ENCODE peak calls at places on chromosome 7, in five cellular contexts. H, A, D, I and N are unnamed samples.

GRCh38 chr7:157389951-157390730 is 53.3 kb downstream of the DNAJB6 start:
- DNase-seq in H (no peak), A (no peak), D (no peak), I (no peak), N (peak; percentile 83)

GRCh38 chr7:92836489-92837213 is at the start of gene CDK6:
- DNase-seq in H (peak; percentile 53), A (peak; percentile 80), D (no peak), I (peak; percentile 69), N (peak; percentile 93)

GRCh38 chr7:125930848-125931247 is 1001.2 kb upstream of the POT1 start:
- DNase-seq in H (no peak), A (no peak), D (no peak), I (no peak), N (no peak)

GRCh38 chr7:121328508-121329459 is at the start of gene WNT16:
- DNase-seq in H (no peak), A (peak; percentile 73), D (no peak), I (no peak), N (peak; percentile 26)

GRCh38 chr7:95357623-95358022 is 33.3 kb upstream of the PON1 start:
- DNase-seq in H (no peak), A (no peak), D (no peak), I (no peak), N (no peak)

GRCh38 chr7:92835851-92836488 is 403 bp downstream of the CDK6 start:
- DNase-seq in H (peak; percentile 22), A (peak; percentile 60), D (no peak), I (peak; percentile 43), N (peak; percentile 85)

GRCh38 chr7:52825611-52826010 is 209.8 kb upstream of the POM121L12 start:
- DNase-seq in H (no peak), A (no peak), D (no peak), I (no peak), N (no peak)

GRCh38 chr7:127887096-127887495 is 144.1 kb downstream of the LRRC4 start:
- DNase-seq in H (no peak), A (no peak), D (no peak), I (no peak), N (no peak)

GRCh38 chr7:47428052-47428779 is 153.7 kb downstream of the TNS3 start:
- DNase-seq in H (no peak), A (no peak), D (no peak), I (no peak), N (no peak)

DNA sequence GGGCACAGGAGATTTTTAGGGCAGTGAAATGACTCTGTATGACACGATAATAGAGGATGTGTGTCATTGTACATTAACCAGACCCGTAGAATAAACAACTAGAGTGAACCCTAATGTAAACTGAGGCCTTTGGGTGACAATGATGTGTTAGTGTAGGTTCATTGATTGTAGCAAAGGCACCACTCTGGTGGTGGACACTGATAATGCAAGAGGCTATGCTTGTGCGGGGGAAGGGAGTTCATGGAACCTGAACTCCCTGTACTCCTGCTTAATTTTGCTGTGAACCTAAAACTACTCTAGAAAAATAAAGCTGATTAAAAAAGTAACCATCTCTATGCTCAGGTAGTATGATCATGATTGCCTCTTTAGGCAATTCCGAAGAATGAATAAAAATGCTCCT is 96.3 kb upstream of the VIPR2 start:
- DNase-seq in H (no peak), A (no peak), D (no peak), I (no peak), N (no peak)
- TF ChIP-seq CTCF in H (no peak), A (no peak), D (no peak), I (no peak), N (no peak)

GRCh38 chr7:100679129-100679926 is 5.8 kb downstream of the GNB2 start:
- DNase-seq in H (peak; percentile 32), A (peak; percentile 68), D (no peak), I (peak; percentile 39), N (no peak)

GRCh38 chr7:100679927-100680588 is 6.5 kb downstream of the GNB2 start:
- DNase-seq in H (peak; percentile 70), A (peak; percentile 78), D (no peak), I (peak; percentile 74), N (peak; percentile 75)

GRCh38 chr7:100681491-100682227 is 8.1 kb downstream of the GNB2 start:
- DNase-seq in H (peak; percentile 27), A (no peak), D (no peak), I (no peak), N (no peak)

GRCh38 chr7:100682228-100682741 is 8.7 kb downstream of the GNB2 start:
- DNase-seq in H (peak; percentile 35), A (no peak), D (no peak), I (peak; percentile 70), N (peak; percentile 80)

DNA sequence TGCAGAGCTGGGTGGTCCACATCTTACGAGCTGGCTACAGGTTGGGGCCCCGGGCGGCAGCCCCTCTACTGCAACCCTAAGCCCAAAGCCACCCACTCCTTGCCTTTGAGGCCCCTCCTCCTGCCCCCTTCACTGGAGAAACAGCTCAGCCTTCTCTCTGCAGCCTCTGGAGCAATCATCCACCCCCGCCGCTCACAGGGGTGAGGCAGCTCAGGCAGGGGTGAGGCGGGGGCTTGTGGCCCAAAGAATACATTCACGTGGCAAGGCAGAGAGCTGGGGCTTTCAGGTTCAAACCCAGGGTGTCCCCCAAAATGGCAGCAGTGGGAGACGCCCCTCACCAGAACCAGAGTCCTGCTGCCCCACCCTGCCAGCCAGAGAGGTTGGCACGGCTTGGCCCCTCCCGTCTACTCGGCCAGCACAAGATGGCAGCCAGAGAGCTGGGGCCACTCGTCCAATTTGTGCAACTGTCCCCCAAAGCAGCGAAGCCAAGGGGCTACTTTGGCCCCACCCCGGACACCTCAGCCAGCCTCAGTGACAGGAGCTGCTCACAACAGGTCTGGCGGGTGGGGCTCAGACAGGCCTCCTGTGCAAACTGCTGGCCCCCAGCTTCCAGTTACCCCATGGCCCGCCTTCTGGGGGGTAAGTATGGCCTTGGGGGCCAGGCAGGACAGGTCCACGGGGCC is 7.2 kb downstream of the GNB2 start:
- DNase-seq in H (peak; percentile 47), A (no peak), D (no peak), I (peak; percentile 52), N (peak; percentile 87)
- TF ChIP-seq POLR2A in H (no peak), A (no peak), D (no peak), I (no peak), N (no peak)

GRCh38 chr7:140389445-140389844 is 8.9 kb downstream of the SLC37A3 start:
- DNase-seq in H (no peak), A (no peak), D (no peak), I (no peak), N (no peak)

GRCh38 chr7:140393756-140394306 is 4.5 kb downstream of the SLC37A3 start:
- DNase-seq in H (no peak), A (no peak), D (no peak), I (no peak), N (no peak)

GRCh38 chr7:140391634-140392033 is 6.7 kb downstream of the SLC37A3 start:
- DNase-seq in H (no peak), A (no peak), D (no peak), I (no peak), N (no peak)

GRCh38 chr7:140390466-140391190 is 7.7 kb downstream of the SLC37A3 start:
- DNase-seq in H (no peak), A (no peak), D (no peak), I (no peak), N (no peak)

DNA sequence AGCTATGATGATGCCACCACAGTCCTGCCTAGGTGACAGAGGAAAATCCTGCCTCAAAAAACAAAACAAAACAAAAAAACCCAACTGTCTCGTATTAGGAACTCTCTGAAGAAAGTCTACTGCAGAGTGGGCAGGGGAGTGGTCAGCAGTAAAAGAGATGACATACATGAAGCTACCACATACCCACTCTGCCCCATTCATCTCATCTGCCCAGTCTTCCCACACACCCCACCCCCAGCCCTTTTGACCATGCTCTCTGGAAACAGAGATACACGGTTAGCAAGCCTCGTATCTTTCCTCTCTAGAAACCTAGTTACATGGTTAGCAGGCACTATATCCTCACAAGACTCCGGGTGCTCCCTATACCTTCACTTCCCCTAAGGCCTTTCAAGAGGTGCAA is 8.3 kb downstream of the SLC37A3 start:
- DNase-seq in H (no peak), A (no peak), D (no peak), I (no peak), N (no peak)
- H3K4me3 ChIP-seq in H (no peak overlapping the region), A (no peak overlapping the region), D (no peak overlapping the region), I (no peak overlapping the region), N (no peak overlapping the region)

GRCh38 chr7:142298009-142298408 is 40.2 kb upstream of the PRSS58 start:
- DNase-seq in H (no peak), A (no peak), D (peak; percentile 31), I (no peak), N (no peak)
- TF ChIP-seq CTCF in H (no peak), A (no peak), D (peak; percentile 57), I (no peak), N (no peak)

GRCh38 chr7:55538538-55538937 is 33.8 kb downstream of the VOPP1 start:
- DNase-seq in H (no peak), A (no peak), D (no peak), I (no peak), N (no peak)

GRCh38 chr7:55535637-55536016 is 36.7 kb downstream of the VOPP1 start:
- DNase-seq in H (no peak), A (no peak), D (no peak), I (no peak), N (no peak)

GRCh38 chr7:55537458-55537825 is 34.9 kb downstream of the VOPP1 start:
- DNase-seq in H (no peak), A (no peak), D (no peak), I (no peak), N (no peak)

GRCh38 chr7:55534916-55535636 is 37.2 kb downstream of the VOPP1 start:
- DNase-seq in H (no peak), A (no peak), D (no peak), I (no peak), N (no peak)

GRCh38 chr7:55536619-55537457 is 35.5 kb downstream of the VOPP1 start:
- DNase-seq in H (no peak), A (no peak), D (no peak), I (no peak), N (no peak)
- TF ChIP-seq POLR2A in H (no peak), A (no peak), D (no peak), I (no peak), N (no peak)

GRCh38 chr7:27191716-27192545 is 6.9 kb upstream of the HOXA11 start:
- DNase-seq in H (no peak), A (peak; percentile 69), D (no peak), I (no peak), N (no peak)
- H3K4me3 ChIP-seq in H (peak overlapping the region; percentile 38), A (peak overlapping the region; percentile 45), D (no peak overlapping the region), I (no peak overlapping the region), N (no peak overlapping the region)

GRCh38 chr7:21500117-21500516 is 42.7 kb upstream of the DNAH11 start:
- DNase-seq in H (no peak), A (no peak), D (no peak), I (no peak), N (no peak)

DNA sequence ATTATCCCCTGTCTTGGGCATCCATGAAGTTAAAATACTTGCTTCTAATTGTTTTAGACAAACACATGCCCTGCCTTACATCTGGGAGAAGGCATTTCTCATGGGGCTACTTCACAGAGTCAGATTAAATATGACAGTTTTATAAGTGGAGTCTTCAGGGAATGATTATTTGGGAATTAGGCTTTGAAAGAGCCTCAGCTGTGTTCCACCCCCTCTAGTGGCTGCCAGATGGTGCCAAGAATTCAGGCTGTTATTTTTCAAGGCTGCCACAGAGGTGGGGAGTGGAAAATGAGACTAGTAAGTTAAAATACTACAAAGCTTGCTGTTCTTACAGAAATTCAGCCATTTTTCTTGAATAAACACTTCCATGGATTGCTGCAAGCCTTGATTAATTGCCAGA is 45.8 kb upstream of the DNAH11 start:
- DNase-seq in H (no peak), A (no peak), D (no peak), I (no peak), N (no peak)
- TF ChIP-seq CTCF in H (no peak), A (no peak), D (no peak), I (no peak), N (no peak)